ENCODE peak calls at places on chromosomes 12 and 14, in ten cellular contexts. N is endodermal cell, V is lower leg skin, I is prostate gland, B is foreskin fibroblast, Y is bronchial epithelial cell, H is fibroblast of villous mesenchyme, W is adipocyte, Z is left ventricle myocardium inferior, M is HCT116. P is an unnamed sample.

GRCh38 chr12:109844983-109845841 is 12.0 kb upstream of the TRPV4 start:
- DNase-seq in V (peak), I (peak), B (peak), N (peak), M (peak), Z (peak), H (peak), W (peak), Y (peak), P (no peak)

GRCh38 chr14:53741379-53742225 is 215.0 kb downstream of the BMP4 start:
- DNase-seq in N (no peak), H (peak), B (peak), I (no peak), V (no peak), W (peak), M (no peak), Y (no peak), Z (no peak), P (no peak)

GRCh38 chr12:41605528-41606295 is 417.6 kb downstream of the PDZRN4 start:
- DNase-seq in V (no peak), Y (no peak), B (no peak), H (peak), N (no peak), M (no peak), I (no peak), W (no peak), Z (no peak), P (no peak)

GRCh38 chr14:25042362-25043299 is 7.3 kb downstream of the STXBP6 start:
- DNase-seq in Z (no peak), B (peak), M (no peak), I (peak), W (peak), V (no peak), Y (no peak), H (peak), N (peak), P (peak)

GRCh38 chr14:101855958-101856357 is 94.4 kb downstream of the PPP2R5C start:
- DNase-seq in V (no peak), Y (peak), H (no peak), Z (no peak), W (no peak), M (no peak), B (no peak), I (no peak), N (no peak), P (no peak)

GRCh38 chr14:51093371-51094281 is 1.3 kb downstream of the TRIM9 start:
- DNase-seq in B (no peak), M (no peak), V (peak), Z (peak), N (peak), Y (no peak), W (no peak), I (no peak), H (no peak), P (no peak)

GRCh38 chr12:98062464-98063245 is 452.7 kb upstream of the TMPO start:
- DNase-seq in Z (no peak), H (no peak), I (no peak), M (no peak), Y (no peak), V (no peak), W (no peak), B (no peak), N (no peak), P (no peak)

GRCh38 chr12:6461401-6462233 is 8.9 kb downstream of the VAMP1 start:
- DNase-seq in Z (no peak), V (peak), N (no peak), W (no peak), I (peak), Y (peak), B (no peak), H (no peak), M (no peak), P (no peak)

GRCh38 chr14:95480109-95480886 is 36.2 kb downstream of the SYNE3 start:
- DNase-seq in Z (peak), V (peak), Y (no peak), B (peak), M (no peak), H (peak), I (no peak), W (peak), N (no peak), P (no peak)

GRCh38 chr14:75292886-75293285 is 14.3 kb downstream of the FOS start:
- DNase-seq in V (peak), M (no peak), N (no peak), H (no peak), W (no peak), Y (no peak), Z (no peak), B (no peak), I (no peak), P (no peak)

GRCh38 chr14:30002859-30003258 is 75.2 kb upstream of the PRKD1 start:
- DNase-seq in W (peak), V (no peak), B (no peak), I (no peak), N (no peak), M (no peak), Z (no peak), H (no peak), Y (no peak), P (no peak)

GRCh38 chr12:47408171-47408871 is 297.5 kb downstream of the RPAP3 start:
- DNase-seq in V (no peak), W (no peak), Y (peak), M (peak), Z (no peak), N (peak), B (no peak), H (no peak), I (no peak), P (no peak)

GRCh38 chr12:106054016-106054415 is 84.7 kb downstream of the NUAK1 start:
- DNase-seq in B (no peak), I (no peak), N (no peak), Z (no peak), H (no peak), V (no peak), Y (no peak), W (no peak), M (no peak), P (no peak)

GRCh38 chr14:94081386-94081820 is 293 bp downstream of the IFI27L1 start:
- DNase-seq in B (no peak), Z (no peak), M (no peak), Y (no peak), I (peak), W (peak), V (no peak), N (no peak), H (no peak), P (no peak)

GRCh38 chr14:64337901-64338615 is 43.9 kb upstream of the ESR2 start:
- DNase-seq in H (peak), W (peak), M (no peak), I (peak), B (peak), Y (peak), V (peak), Z (no peak), N (peak), P (no peak)

GRCh38 chr12:104596128-104596799 is 139.5 kb downstream of the CHST11 start:
- DNase-seq in Y (peak), N (no peak), W (peak), B (peak), V (no peak), I (no peak), Z (peak), H (peak), M (no peak), P (peak)

GRCh38 chr12:77608157-77608755 is 222.4 kb upstream of the NAV3 start:
- DNase-seq in Y (no peak), M (no peak), I (no peak), Z (no peak), B (no peak), N (no peak), V (no peak), H (no peak), W (peak), P (peak)

GRCh38 chr14:23443411-23443812 is 8.0 kb upstream of the MYH7 start:
- DNase-seq in V (no peak), M (no peak), H (no peak), Y (no peak), N (no peak), W (no peak), I (no peak), Z (peak), B (no peak), P (no peak)

GRCh38 chr12:127130506-127131100 is 1136.4 kb upstream of the TMEM132C start:
- DNase-seq in Z (no peak), I (no peak), B (no peak), M (no peak), N (no peak), W (no peak), Y (no peak), H (peak), V (no peak), P (no peak)

GRCh38 chr14:102777711-102778615 is 714 bp downstream of the TRAF3 start:
- DNase-seq in H (peak), B (no peak), I (no peak), V (no peak), M (no peak), Z (peak), Y (peak), W (peak), N (peak), P (no peak)

GRCh38 chr14:105439710-105440553 is 20.3 kb downstream of the MTA1 start:
- DNase-seq in B (no peak), V (no peak), H (no peak), N (no peak), W (no peak), I (no peak), Y (no peak), Z (no peak), M (no peak), P (no peak)

GRCh38 chr12:114692558-114693531 is 8.9 kb upstream of the TBX3 start:
- DNase-seq in I (peak), W (peak), M (no peak), N (peak), V (no peak), Z (no peak), B (no peak), Y (no peak), H (peak), P (no peak)

GRCh38 chr12:114693532-114693931 is 9.6 kb upstream of the TBX3 start:
- DNase-seq in B (no peak), Z (no peak), M (no peak), W (no peak), V (no peak), Y (no peak), N (no peak), I (no peak), H (no peak), P (no peak)

GRCh38 chr12:114690267-114691135 is 6.5 kb upstream of the TBX3 start:
- DNase-seq in N (peak), H (no peak), Y (no peak), Z (no peak), W (no peak), V (no peak), B (no peak), I (no peak), M (no peak), P (no peak)

GRCh38 chr12:114691196-114691595 is 7.2 kb upstream of the TBX3 start:
- DNase-seq in W (no peak), M (no peak), V (no peak), Y (no peak), Z (no peak), I (peak), B (no peak), N (peak), H (no peak), P (no peak)

DNA sequence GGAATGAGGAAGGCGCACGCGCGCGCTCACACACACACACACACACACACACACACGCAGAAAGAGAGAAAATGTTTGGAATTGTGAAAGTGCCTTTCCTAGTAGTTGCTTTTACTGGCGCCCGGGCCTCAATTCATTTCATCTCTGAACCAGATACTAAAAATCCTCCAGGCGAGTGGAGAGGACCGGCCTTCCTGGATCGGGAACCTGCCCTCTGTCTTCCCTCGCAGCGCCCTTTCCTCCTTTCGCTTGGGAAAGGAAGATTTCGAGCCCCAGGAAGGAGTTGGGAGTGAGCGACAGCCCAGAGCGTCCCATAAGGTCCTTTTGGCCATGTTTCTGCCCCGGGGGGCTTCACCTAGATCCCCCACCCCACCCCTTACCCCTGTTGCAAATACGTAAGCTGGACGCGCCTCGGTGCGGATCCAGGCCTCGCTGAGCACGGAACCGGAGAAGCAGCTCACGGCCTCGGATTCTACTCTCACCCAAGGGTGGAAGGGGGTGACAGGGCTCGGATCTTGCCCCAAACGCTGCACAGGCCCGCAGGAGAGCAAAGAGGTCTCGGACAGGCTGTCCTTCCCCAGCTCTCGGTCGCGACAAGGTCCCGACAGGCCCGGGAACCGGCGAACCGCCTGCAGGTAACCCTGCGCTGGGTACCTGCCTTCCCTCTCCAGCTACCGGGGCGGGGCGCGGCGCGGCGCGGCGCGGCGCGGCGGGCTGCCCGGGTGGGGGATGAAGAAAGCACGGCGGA is 8.0 kb upstream of the TBX3 start:
- DNase-seq in Z (no peak), N (peak), H (peak), M (no peak), V (no peak), W (no peak), B (no peak), I (peak), Y (no peak), P (no peak)
- H3K4me3 ChIP-seq in Z (peak), N (peak), H (peak), M (no peak), V (peak), W (peak), B (peak), I (peak), Y (no peak), P (peak)

GRCh38 chr14:85529803-85530574 is at the start of gene FLRT2:
- DNase-seq in B (no peak), N (peak), Z (peak), Y (peak), W (peak), H (peak), I (no peak), V (peak), M (no peak), P (no peak)

GRCh38 chr14:85528080-85528881 is 1.7 kb upstream of the FLRT2 start:
- DNase-seq in Z (no peak), Y (peak), V (no peak), H (peak), N (peak), B (peak), I (peak), W (peak), M (no peak), P (peak)

GRCh38 chr14:85530626-85531025 is 682 bp downstream of the FLRT2 start:
- DNase-seq in N (no peak), V (no peak), Z (no peak), B (no peak), Y (no peak), W (no peak), M (no peak), H (no peak), I (no peak), P (no peak)

GRCh38 chr14:85527458-85527857 is 2.5 kb upstream of the FLRT2 start:
- DNase-seq in Z (no peak), B (no peak), I (no peak), M (no peak), W (peak), H (no peak), N (no peak), Y (no peak), V (no peak), P (no peak)

DNA sequence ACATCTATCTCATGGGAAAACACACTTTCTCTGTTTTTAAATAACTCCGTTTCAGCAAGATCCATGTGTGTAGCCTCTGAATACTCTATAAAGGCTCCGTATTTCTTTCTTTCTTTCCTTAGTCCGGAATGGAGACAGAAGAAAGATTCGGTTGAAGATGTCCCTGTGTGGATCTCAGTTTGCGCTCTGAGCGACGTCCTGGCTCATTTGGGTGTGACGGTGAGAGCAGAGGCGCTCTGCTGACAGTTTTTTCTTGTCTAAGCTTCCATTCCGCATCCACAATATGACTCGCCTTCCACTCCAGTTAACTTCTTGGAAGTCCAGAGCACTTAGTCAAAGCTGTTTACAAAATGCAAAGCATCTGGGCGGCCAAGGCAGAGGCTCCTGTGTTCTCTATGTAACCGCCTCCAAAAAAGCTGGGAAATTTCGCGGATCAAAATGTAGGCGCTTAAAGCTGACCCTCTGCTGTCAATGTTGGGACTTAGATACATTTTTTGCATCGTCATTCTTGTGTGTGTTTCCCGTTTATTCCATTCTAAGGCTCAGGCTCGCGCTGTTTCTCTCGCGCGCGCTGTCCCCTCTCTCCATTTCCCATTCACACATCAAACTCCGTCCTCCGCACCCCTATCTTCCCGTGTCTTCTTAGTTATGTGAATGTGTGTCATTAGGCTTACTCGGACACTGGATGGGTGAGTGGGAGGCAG is 910 bp upstream of the FLRT2 start:
- DNase-seq in Y (peak), B (peak), N (peak), I (no peak), M (no peak), H (peak), W (peak), V (peak), Z (no peak), P (no peak)
- H3K4me3 ChIP-seq in Y (peak), B (peak), N (peak), I (peak), M (no peak), H (peak), W (peak), V (peak), Z (peak), P (peak)

DNA sequence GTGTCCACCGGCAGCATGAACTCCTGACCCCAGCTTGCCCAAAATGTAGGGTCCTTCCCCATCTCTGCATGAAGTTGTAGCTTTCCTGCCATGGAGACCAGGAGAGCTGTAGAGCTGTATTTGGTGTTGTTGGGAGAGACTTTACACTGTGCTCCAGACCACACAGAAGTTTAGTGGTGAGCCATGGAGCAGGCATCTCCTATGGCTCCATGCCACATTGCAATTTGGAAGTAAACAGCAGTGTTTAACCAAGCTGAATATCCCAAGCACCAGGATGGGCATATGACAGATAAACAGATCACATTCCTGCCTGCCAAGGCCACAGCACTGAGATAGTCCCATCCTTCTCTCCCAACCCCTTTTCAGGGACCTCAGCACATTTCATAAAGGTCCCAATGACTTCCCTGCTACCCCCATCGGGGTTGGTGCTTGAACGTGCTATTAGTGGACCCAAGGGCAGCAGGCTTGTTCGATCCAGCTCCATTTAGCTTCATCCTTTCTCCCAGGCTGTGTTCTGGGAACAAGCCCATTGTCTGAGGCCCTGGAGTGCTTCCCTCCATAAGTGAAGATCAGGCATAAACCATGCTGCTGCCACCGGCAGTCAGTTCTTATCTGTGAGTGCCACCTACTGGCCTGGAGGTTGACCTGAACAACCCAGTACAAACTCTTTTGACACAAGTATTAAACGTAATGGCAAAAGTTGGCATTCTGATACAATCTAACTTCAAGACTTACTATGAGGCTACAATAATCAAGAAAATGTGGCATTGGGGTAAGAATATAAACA is 172.3 kb upstream of the ATXN7L3B start:
- DNase-seq in M (no peak), I (no peak), W (peak), B (peak), N (peak), Z (no peak), Y (peak), V (no peak), H (peak), P (no peak)
- H3K4me3 ChIP-seq in M (no peak), I (no peak), W (no peak), B (no peak), N (no peak), Z (no peak), Y (no peak), V (no peak), H (no peak), P (no peak)

GRCh38 chr12:101939306-101939705 is 61.9 kb downstream of the DRAM1 start:
- DNase-seq in H (peak), N (no peak), M (no peak), B (no peak), I (no peak), Y (no peak), V (no peak), Z (no peak), W (peak), P (no peak)
- H3K4me3 ChIP-seq in H (no peak), N (no peak), M (no peak), B (no peak), I (no peak), Y (no peak), V (no peak), Z (no peak), W (no peak), P (no peak)

P was measured in AG04449.